ENCODE peak calls at places on chromosomes 11 and 22, in eight cellular contexts. D, G, E, F, U, X, L and Z are unnamed samples.
A peak's percentile ranks its signal among the peaks of the same experiment; 100 is the strongest.

GRCh38 chr11:33615751-33616150 is 84.9 kb downstream of the C11orf91 start:
- DNase-seq in D (no peak), G (no peak), E (no peak), F (no peak), U (no peak), X (no peak), L (no peak), Z (no peak)

GRCh38 chr11:28228196-28228595 is 120.0 kb downstream of the METTL15 start:
- DNase-seq in D (no peak), G (no peak), E (no peak), F (no peak), U (peak; percentile 23), X (no peak), L (no peak), Z (no peak)

GRCh38 chr11:131217313-131218297 is 152.8 kb upstream of the NTM start:
- DNase-seq in D (no peak), G (no peak), E (no peak), F (no peak), U (peak; percentile 1), X (no peak), L (no peak), Z (no peak)

GRCh38 chr11:109612481-109612880 is 190.5 kb downstream of the C11orf87 start:
- DNase-seq in D (no peak), G (no peak), E (no peak), F (no peak), U (no peak), X (no peak), L (no peak), Z (no peak)

GRCh38 chr11:8011981-8012444 is 24.9 kb downstream of the EIF3F start:
- DNase-seq in D (no peak), G (no peak), E (no peak), F (no peak), U (peak; percentile 95), X (no peak), L (no peak), Z (no peak)

GRCh38 chr11:111779118-111779517 is 12.9 kb upstream of the PPP2R1B start:
- DNase-seq in D (no peak), G (no peak), E (no peak), F (no peak), U (no peak), X (no peak), L (no peak), Z (no peak)

GRCh38 chr11:88102595-88102929 is 72.7 kb downstream of the RAB38 start:
- DNase-seq in D (no peak), G (no peak), E (no peak), F (no peak), U (no peak), X (no peak), L (no peak), Z (peak; percentile 91)

GRCh38 chr22:20238567-20239062 is 29.5 kb downstream of the RTN4R start:
- DNase-seq in D (no peak), G (no peak), E (peak; percentile 57), F (peak; percentile 28), U (no peak), X (no peak), L (peak; percentile 32), Z (no peak)

GRCh38 chr11:19419813-19420212 is 179.1 kb upstream of the E2F8 start:
- DNase-seq in D (no peak), G (no peak), E (no peak), F (no peak), U (no peak), X (no peak), L (no peak), Z (no peak)

GRCh38 chr11:128458316-128458715 is 129.0 kb downstream of the ETS1 start:
- DNase-seq in D (no peak), G (no peak), E (no peak), F (no peak), U (no peak), X (no peak), L (no peak), Z (no peak)

GRCh38 chr11:2728663-2729332 is 29.0 kb upstream of the KCNQ1OT1 start:
- DNase-seq in D (no peak), G (no peak), E (no peak), F (no peak), U (no peak), X (peak; percentile 84), L (no peak), Z (no peak)

GRCh38 chr11:118688851-118689502 is 9.5 kb upstream of the TREH start:
- DNase-seq in D (no peak), G (no peak), E (no peak), F (no peak), U (no peak), X (no peak), L (no peak), Z (no peak)